ENCODE peak calls at places on chromosomes 5 and 9, in six cellular contexts. D is mesendoderm, V is IMR-90, T is H9, P is mesenchymal stem cell, H is H1. R is an unnamed sample.

GRCh38 chr9:130266236-130267098 is 907 bp downstream of the HMCN2 start:
- DNase-seq in P (no peak), T (peak), H (peak), D (peak), V (no peak), R (no peak)

GRCh38 chr5:65481635-65482271 is at the start of gene ADAMTS6:
- DNase-seq in T (peak), D (peak), V (peak), P (peak), H (peak), R (peak)

GRCh38 chr5:181232593-181232992 is 9.5 kb downstream of the TRIM41 start:
- DNase-seq in H (no peak), D (no peak), T (no peak), P (no peak), V (no peak), R (no peak)

GRCh38 chr9:2642068-2642467 is 20.5 kb downstream of the VLDLR start:
- DNase-seq in V (no peak), D (no peak), T (no peak), H (no peak), P (no peak), R (no peak)

GRCh38 chr5:96031811-96032261 is 70.2 kb upstream of the ELL2 start:
- DNase-seq in H (no peak), D (no peak), T (no peak), P (no peak), V (peak), R (no peak)

GRCh38 chr5:154110781-154111180 is 72.0 kb downstream of the MFAP3 start:
- DNase-seq in T (no peak), P (peak), V (peak), D (peak), H (no peak), R (no peak)

GRCh38 chr5:126009566-126009965 is 413.6 kb upstream of the GRAMD2B start:
- DNase-seq in V (no peak), H (peak), P (no peak), T (peak), D (peak), R (no peak)

GRCh38 chr9:75105841-75106240 is 17.5 kb downstream of the OSTF1 start:
- DNase-seq in D (no peak), P (no peak), H (no peak), T (no peak), V (peak), R (no peak)

GRCh38 chr5:90878549-90879196 is 320.1 kb downstream of the ADGRV1 start:
- DNase-seq in P (peak), H (no peak), V (peak), D (no peak), T (no peak), R (no peak)

GRCh38 chr9:96655198-96655851 is at the start of gene PRXL2C:
- DNase-seq in H (peak), D (peak), T (peak), V (peak), P (peak), R (no peak)

GRCh38 chr5:56506586-56506985 is 273.5 kb upstream of the ANKRD55 start:
- DNase-seq in V (peak), T (no peak), D (peak), P (peak), H (no peak), R (no peak)

GRCh38 chr9:120852240-120853018 is 9.7 kb upstream of the PSMD5 start:
- DNase-seq in T (no peak), V (peak), D (peak), H (no peak), P (no peak), R (no peak)

GRCh38 chr9:104121022-104121421 is 26.9 kb downstream of the SMC2 start:
- DNase-seq in H (no peak), T (no peak), D (peak), P (no peak), V (no peak), R (no peak)

GRCh38 chr5:73426034-73426433 is 22.5 kb downstream of the FOXD1 start:
- DNase-seq in T (no peak), D (no peak), H (no peak), P (no peak), V (no peak), R (no peak)

DNA sequence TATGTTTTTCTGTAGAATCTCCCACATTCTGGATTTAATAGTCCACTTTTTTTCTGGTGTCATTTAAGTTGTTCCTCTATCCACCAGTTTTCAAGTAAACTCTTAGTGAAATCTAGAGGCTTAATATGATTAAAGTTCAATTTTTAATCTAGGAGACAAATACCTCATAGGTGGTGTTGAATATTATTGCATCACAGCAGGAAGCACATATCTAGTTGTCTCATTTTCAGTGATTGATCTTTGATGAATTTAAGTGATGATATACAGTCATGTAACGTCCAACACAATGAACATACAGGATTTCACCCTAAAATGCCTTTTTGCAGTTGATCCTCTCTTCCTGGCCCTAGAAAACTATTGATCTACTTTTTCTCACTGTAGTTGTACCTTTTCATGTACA is 152.3 kb downstream of the NIPBL start:
- DNase-seq in P (no peak), H (no peak), T (no peak), V (no peak), D (no peak), R (no peak)
- H4K8ac ChIP-seq in P (no peak), H (no peak), T (no peak), V (no peak), D (no peak), R (no peak)

DNA sequence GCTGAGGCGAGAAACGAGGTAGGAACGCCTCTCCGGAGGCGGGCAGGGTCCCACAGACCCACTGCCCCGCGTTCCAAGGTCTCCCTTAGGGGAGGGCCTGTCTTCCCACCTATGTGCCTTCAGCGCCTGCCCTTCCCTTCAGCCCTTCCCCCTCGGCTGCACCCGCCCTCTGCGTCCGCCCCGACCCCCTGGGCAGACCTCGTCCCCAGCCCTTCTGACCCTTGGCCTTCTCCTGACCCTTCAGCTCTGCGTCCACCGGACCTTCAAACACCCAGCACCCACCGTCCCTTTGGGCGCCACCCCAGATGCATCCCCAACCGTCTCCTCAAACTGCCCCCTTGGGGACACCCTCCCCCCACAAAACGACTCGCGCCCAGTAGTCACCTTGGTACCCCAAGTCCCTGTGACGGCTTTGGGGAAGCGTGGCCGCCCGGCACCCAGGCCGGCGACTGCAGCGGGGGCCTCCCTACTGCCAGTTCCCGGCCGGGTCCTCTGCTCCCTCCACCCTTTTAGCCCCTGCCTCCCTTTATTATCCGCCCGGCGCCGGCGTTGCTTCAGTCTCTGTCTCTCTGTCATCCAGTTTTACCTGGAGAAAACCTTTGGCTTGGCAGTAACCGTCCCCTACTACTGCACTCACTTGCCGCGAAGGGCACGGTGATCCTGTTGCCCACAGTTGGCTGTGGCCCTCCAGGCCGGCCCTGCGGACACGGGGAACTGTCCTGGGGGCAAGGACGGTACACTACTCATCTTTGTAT is 421 bp downstream of the RUSC2 start:
- DNase-seq in T (peak), D (peak), V (no peak), P (no peak), H (peak), R (no peak)
- H4K8ac ChIP-seq in T (no peak), D (no peak), V (peak), P (peak), H (no peak), R (peak)

GRCh38 chr9:78692871-78693270 is 395.9 kb downstream of the PSAT1 start:
- DNase-seq in T (no peak), V (peak), D (peak), H (no peak), P (peak), R (no peak)

GRCh38 chr9:78694950-78695349 is 398.0 kb downstream of the PSAT1 start:
- DNase-seq in H (no peak), V (no peak), P (no peak), T (no peak), D (no peak), R (no peak)

GRCh38 chr9:78695521-78695920 is 398.6 kb downstream of the PSAT1 start:
- DNase-seq in P (no peak), V (no peak), D (no peak), T (peak), H (no peak), R (no peak)

DNA sequence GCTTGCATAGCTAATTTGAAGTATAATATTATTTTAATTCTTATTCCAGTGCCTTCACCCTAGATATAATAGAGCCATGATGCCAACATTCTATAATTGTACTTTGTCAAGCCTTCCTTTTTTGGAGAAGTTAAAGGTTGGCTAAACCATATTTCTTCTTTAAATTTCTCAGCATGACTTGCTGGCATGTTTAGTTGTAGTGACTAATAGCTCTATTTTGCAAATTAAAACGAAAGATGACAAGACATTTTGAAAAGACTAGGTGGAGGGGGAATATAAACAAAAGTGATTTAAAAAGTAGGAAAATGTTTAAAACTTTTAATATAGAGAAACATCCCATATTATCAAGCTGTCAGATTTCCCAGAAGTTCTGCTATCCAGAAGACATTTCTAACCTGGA is 400.7 kb downstream of the PSAT1 start:
- DNase-seq in H (no peak), V (no peak), T (no peak), P (no peak), D (no peak), R (no peak)
- H4K8ac ChIP-seq in H (no peak), V (no peak), T (no peak), P (no peak), D (no peak), R (no peak)

GRCh38 chr9:34637356-34638137 is at the start of gene SIGMAR1:
- DNase-seq in H (peak), D (peak), T (peak), P (peak), V (peak), R (peak)
- H4K8ac ChIP-seq in H (peak), D (no peak), T (no peak), P (peak), V (peak), R (no peak)

DNA sequence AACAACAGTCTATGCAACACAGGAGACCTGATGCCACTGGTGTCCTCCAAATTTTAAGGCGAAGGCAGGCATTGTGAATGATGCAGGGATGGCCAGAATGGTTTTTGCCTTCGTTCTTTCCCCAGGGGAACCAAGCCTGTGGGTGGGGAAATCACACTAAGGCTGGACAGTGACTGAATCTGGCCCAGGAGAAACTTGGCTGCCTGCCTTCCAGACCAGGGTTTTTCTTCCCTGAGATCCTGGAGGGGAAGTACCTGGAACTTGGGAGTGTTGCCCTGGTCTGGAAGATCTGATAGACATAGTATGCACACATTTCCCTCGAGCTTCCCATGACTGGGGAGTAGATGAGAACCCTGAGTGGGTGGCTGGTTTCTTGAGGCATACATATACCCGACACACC is 699 bp upstream of the IL11RA start:
- DNase-seq in P (peak), V (peak), H (no peak), D (no peak), T (no peak), R (no peak)
- H4K8ac ChIP-seq in P (peak), V (peak), H (no peak), D (no peak), T (no peak), R (no peak)

GRCh38 chr5:160399402-160400353 is at the start of gene FAM200C:
- DNase-seq in H (peak), T (peak), D (peak), V (peak), P (peak), R (peak)
- H4K8ac ChIP-seq in H (peak), T (no peak), D (peak), V (peak), P (peak), R (no peak)

DNA sequence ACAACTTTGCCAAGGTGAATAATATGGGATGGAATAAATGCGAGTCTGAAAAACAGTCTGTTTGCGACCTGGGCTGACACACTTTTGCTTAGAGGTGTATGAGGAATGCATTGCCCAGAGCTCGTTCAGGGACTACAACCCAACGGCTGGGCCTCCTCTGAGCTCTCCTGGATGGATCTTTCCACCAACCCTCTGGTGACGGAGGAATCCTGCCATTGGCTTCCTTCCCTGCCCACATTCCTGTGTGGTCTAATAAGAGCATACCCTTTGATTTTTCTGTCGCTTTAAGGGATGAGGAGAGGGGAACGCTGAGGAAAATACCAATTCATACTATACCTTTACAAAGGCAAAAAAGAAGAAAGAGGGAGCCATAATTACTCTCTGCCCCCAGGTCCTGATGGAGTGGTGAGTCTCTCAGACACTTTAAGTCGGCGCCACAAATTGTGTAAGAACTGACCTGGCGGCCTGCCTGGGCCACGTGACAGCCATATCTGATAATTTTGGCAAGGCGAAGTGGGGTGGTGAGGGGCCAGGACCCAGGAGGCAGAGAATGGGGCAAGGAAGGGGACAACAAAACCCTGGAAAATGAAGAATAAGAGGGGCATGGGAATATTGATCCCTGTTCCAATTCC is 265.2 kb upstream of the MSX2 start:
- DNase-seq in D (no peak), P (no peak), H (no peak), V (no peak), T (no peak), R (no peak)
- H4K8ac ChIP-seq in D (no peak), P (no peak), H (no peak), V (no peak), T (no peak), R (no peak)

DNA sequence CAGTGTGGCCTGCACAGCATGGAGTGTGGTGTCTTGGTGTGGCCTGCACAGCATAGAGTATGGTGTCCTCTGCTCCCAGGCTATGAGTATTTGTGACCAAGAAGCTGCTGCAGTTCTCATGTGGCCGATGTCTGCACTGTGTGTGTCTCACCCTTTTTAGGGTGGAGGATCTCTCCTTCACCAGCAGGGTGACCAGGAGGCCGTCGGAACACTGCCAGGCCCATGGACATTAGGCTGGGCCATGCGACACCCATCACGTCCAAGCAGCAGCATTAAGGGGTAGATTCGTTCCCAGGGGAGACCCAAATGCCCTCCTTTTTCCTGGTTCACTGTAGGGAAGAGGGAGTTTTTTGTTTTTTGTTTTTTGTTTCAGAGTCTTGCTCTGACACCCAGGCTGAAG is 115.3 kb upstream of the SPIN1 start:
- DNase-seq in T (no peak), P (no peak), D (peak), H (no peak), V (no peak), R (no peak)
- H4K8ac ChIP-seq in T (peak), P (peak), D (no peak), H (no peak), V (peak), R (peak)

R was measured in neuronal stem cell.